ENCODE peak calls at places on chromosomes 1 and 21, in four cellular contexts. I is mesenchymal stem cell, E is neuronal stem cell, V is H1. G is an unnamed sample. For H3K4me1, the result is how much of the 10 kb centered on the place peaks cover.

GRCh38 chr1:172556461-172556860 is 23.5 kb downstream of the SUCO start:
- DNase-seq in I (no peak), E (no peak), V (no peak), G (no peak)

GRCh38 chr1:43621861-43622260 is 28.1 kb upstream of the KDM4A start:
- DNase-seq in I (no peak), E (no peak), V (no peak), G (no peak)

GRCh38 chr1:115677172-115677542 is 35.4 kb downstream of the VANGL1 start:
- DNase-seq in I (peak), E (peak), V (no peak), G (no peak)

GRCh38 chr1:156102634-156103511 is 11.6 kb upstream of the LMNA start:
- DNase-seq in I (peak), E (no peak), V (no peak), G (no peak)

GRCh38 chr1:89955806-89956205 is 39.1 kb upstream of the ZNF326 start:
- DNase-seq in I (no peak), E (no peak), V (no peak), G (no peak)

GRCh38 chr1:44985747-44986359 is 542 bp downstream of the EIF2B3 start:
- DNase-seq in I (no peak), E (no peak), V (no peak), G (no peak)

GRCh38 chr1:108880850-108881249 is 4.1 kb downstream of the GPSM2 start:
- DNase-seq in I (peak), E (no peak), V (no peak), G (no peak)

GRCh38 chr1:201648066-201648910 is 109.4 kb downstream of the NAV1 start:
- DNase-seq in I (peak), E (peak), V (no peak), G (peak)

GRCh38 chr1:234849824-234850223 is 239.8 kb upstream of the IRF2BP2 start:
- DNase-seq in I (no peak), E (no peak), V (no peak), G (no peak)

GRCh38 chr21:45541221-45542039 is 810 bp downstream of the SLC19A1 start:
- DNase-seq in I (peak), E (no peak), V (no peak), G (peak)

GRCh38 chr1:198270421-198270820 is 113.6 kb downstream of the NEK7 start:
- DNase-seq in I (no peak), E (no peak), V (no peak), G (no peak)

GRCh38 chr1:85366391-85366790 is 90.0 kb upstream of the BCL10 start:
- DNase-seq in I (peak), E (no peak), V (no peak), G (no peak)

GRCh38 chr1:234613128-234613875 is 3.3 kb upstream of the IRF2BP2 start:
- DNase-seq in I (peak), E (no peak), V (no peak), G (no peak)

GRCh38 chr1:15848929-15849774 is 1.6 kb downstream of the SPEN start:
- DNase-seq in I (peak), E (peak), V (no peak), G (peak)

GRCh38 chr1:223683586-223684487 is 18.3 kb upstream of the CAPN8 start:
- DNase-seq in I (peak), E (peak), V (no peak), G (peak)

GRCh38 chr1:94925561-94926364 is 1.1 kb downstream of the CNN3 start:
- DNase-seq in I (peak), E (peak), V (peak), G (peak)

GRCh38 chr21:34822957-34823356 is 154.2 kb downstream of the CLIC6 start:
- DNase-seq in I (peak), E (no peak), V (no peak), G (no peak)

GRCh38 chr1:89708727-89709375 is 75.9 kb downstream of the LRRC8C start:
- DNase-seq in I (no peak), E (no peak), V (no peak), G (no peak)

GRCh38 chr1:39230261-39231190 is 26.0 kb downstream of the MACF1 start:
- DNase-seq in I (no peak), E (no peak), V (peak), G (no peak)

GRCh38 chr1:55958498-55958897 is 620.9 kb downstream of the PLPP3 start:
- DNase-seq in I (no peak), E (no peak), V (no peak), G (no peak)

GRCh38 chr1:50774759-50775351 is 185.2 kb downstream of the FAF1 start:
- DNase-seq in I (peak), E (peak), V (no peak), G (no peak)

GRCh38 chr1:198679535-198680173 is 40.8 kb downstream of the PTPRC start:
- DNase-seq in I (no peak), E (no peak), V (no peak), G (no peak)

GRCh38 chr21:35520869-35521268 is 471.8 kb upstream of the RUNX1 start:
- DNase-seq in I (no peak), E (no peak), V (no peak), G (no peak)

GRCh38 chr21:42513151-42513984 is at the start of gene SLC37A1:
- DNase-seq in I (no peak), E (no peak), V (no peak), G (peak)

GRCh38 chr1:235331391-235331790 is 3.0 kb downstream of the GGPS1 start:
- DNase-seq in I (peak), E (no peak), V (no peak), G (no peak)

GRCh38 chr21:15741510-15741909 is 11.7 kb downstream of the USP25 start:
- DNase-seq in I (no peak), E (no peak), V (no peak), G (no peak)

GRCh38 chr1:204988201-204988600 is 54.8 kb upstream of the CNTN2 start:
- DNase-seq in I (no peak), E (peak), V (no peak), G (no peak)

GRCh38 chr1:229022595-229023350 is 248.1 kb upstream of the RAB4A start:
- DNase-seq in I (no peak), E (no peak), V (no peak), G (no peak)

GRCh38 chr1:226980565-226981385 is 40.7 kb downstream of the COQ8A start:
- DNase-seq in I (no peak), E (no peak), V (no peak), G (no peak)

GRCh38 chr21:42313501-42313969 is 1.7 kb downstream of the TFF3 start:
- DNase-seq in I (no peak), E (no peak), V (no peak), G (peak)

GRCh38 chr21:21345296-21345695 is 347.1 kb downstream of the NCAM2 start:
- DNase-seq in I (no peak), E (no peak), V (no peak), G (no peak)

GRCh38 chr1:31663622-31664452 is 19.2 kb upstream of the PEF1 start:
- DNase-seq in I (peak), E (peak), V (peak), G (peak)

DNA sequence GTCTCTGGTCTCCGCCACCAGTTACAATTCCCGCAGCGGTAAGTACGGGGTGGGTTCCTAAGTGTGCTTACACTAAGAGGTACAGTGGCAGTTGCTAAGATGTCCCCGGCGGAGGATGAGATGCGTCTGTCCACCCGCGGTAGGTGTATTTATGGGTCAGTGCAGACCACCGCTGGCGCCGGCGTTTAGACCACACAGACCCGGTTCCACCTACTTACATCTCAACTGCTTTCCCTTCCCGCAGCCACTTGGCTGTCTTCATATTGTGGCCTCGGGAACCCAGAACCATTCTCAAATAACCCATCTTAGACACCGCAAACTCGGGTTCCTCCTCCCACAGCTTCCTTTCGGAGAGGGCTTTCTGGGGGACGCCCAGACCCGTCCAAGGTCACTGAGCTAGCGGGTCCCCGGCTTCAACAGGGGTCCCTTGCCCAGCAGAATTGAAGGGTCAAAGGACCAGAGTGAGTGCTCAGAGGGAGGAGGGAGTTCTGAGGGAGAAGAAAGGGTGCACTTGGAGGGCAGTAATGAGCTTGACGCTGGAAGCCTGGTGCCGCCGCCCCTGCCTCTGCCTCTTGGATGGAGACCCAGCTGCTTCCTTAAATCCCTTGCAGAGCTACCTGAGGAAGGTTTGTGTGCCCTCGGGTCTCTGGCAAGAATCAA is 8.6 kb downstream of the NR5A2 start:
- DNase-seq in I (peak), E (peak), V (no peak), G (peak)
- H3K9ac ChIP-seq in I (no peak), E (no peak), V (no peak), G (no peak)

DNA sequence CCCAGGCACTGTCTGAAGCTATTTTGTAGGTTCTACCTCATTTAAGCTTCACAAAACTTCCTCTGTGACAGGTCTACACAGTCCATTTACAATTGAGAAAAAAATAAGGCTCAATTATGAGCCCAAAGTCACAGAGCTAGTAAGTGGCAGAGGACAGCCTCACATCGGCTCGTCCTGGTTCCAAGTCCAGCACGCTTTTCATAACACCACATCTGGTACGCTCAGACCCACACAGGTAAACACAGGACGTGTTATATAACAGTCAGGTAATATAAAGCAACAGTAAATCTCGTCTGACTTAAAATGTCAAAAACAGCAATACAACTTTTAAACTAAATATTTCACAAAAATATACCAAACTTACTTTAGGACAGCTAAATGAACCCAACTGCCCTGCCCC is 13.1 kb downstream of the JAK1 start:
- DNase-seq in I (no peak), E (no peak), V (no peak), G (no peak)
- H3K4me1 ChIP-seq in I (under half), E (under half), V (under half), G (under half)

GRCh38 chr1:6832789-6833188 is 47.5 kb downstream of the CAMTA1 start:
- DNase-seq in I (no peak), E (no peak), V (no peak), G (no peak)

GRCh38 chr1:6835139-6835538 is 49.9 kb downstream of the CAMTA1 start:
- DNase-seq in I (no peak), E (no peak), V (no peak), G (no peak)

GRCh38 chr1:6833804-6834203 is 48.5 kb downstream of the CAMTA1 start:
- DNase-seq in I (no peak), E (no peak), V (no peak), G (no peak)

GRCh38 chr1:6831368-6831767 is 46.1 kb downstream of the CAMTA1 start:
- DNase-seq in I (no peak), E (no peak), V (no peak), G (no peak)

DNA sequence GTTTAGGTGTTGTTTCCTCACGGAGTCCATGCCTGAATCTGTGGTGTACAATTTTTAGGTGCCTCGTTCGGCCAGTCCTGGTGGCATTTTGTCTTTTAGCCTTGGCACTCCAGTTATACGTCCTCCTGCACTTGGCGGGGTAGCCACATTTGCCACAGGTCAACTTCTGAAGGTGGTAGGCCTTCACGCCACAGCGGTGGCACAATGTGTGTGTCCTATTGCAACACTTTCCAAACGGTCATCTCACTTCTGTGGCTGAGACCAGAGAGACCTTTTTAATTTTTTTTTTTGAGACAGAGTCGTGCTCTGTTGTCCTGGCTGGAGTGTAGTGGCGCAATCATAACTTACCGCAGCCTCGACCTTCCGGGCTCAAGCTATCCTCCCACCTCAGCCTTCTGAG is 49.1 kb downstream of the CAMTA1 start:
- DNase-seq in I (no peak), E (no peak), V (no peak), G (no peak)
- H2BK12ac ChIP-seq in I (no peak), E (no peak), V (no peak), G (no peak)

GRCh38 chr1:159854693-159855192 is 7.7 kb downstream of the VSIG8 start:
- DNase-seq in I (peak), E (no peak), V (no peak), G (peak)
- H3K9ac ChIP-seq in I (peak), E (peak), V (peak), G (no peak)

GRCh38 chr1:1880617-1881312 is 10.1 kb downstream of the GNB1 start:
- DNase-seq in I (no peak), E (no peak), V (no peak), G (no peak)
- H3K4me1 ChIP-seq in I (under half), E (under half), V (under half), G (under half)